ENCODE peak calls at places on chromosomes 1 and 21, in four cellular contexts. B is NCI-H1694; A is memory B cell; H is activated T-cell treated with anti-CD3 and anti-CD28 coated beads, Interleukin-2, amount 50 U/mL, for 48 hours. S is an unnamed sample.
A peak's percentile ranks its signal among the peaks of the same experiment; 100 is the strongest.

GRCh38 chr1:183417691-183418491 is at the start of gene NMNAT2:
- DNase-seq in A (no peak), H (peak; percentile 18), B (peak; percentile 43), S (peak; percentile 36)

GRCh38 chr1:24203404-24203803 is 16.3 kb upstream of the IFNLR1 start:
- DNase-seq in B (no peak), A (peak; percentile 51), H (peak; percentile 59), S (no peak)

GRCh38 chr1:212967767-212968166 is 17.4 kb downstream of the VASH2 start:
- DNase-seq in H (no peak), A (no peak), B (peak; percentile 37), S (no peak)

GRCh38 chr1:191142748-191143147 is 665.1 kb upstream of the BRINP3 start:
- DNase-seq in H (no peak), A (no peak), B (no peak), S (no peak)

GRCh38 chr1:72119491-72119890 is 162.8 kb downstream of the NEGR1 start:
- DNase-seq in H (no peak), B (no peak), A (no peak), S (no peak)

GRCh38 chr1:212161231-212161781 is 123.9 kb upstream of the PPP2R5A start:
- DNase-seq in B (no peak), H (peak; percentile 35), A (no peak), S (no peak)

GRCh38 chr21:27722095-27722494 is 755.2 kb upstream of the ADAMTS5 start:
- DNase-seq in A (no peak), B (no peak), H (no peak), S (no peak)

GRCh38 chr1:35097224-35097623 is 18.0 kb downstream of the ZMYM1 start:
- DNase-seq in H (no peak), A (no peak), B (no peak), S (no peak)

GRCh38 chr1:170663011-170663410 is 920 bp upstream of the PRRX1 start:
- DNase-seq in A (no peak), B (no peak), H (no peak), S (no peak)

GRCh38 chr1:203274603-203275381 is 30.5 kb upstream of the BTG2 start:
- DNase-seq in H (no peak), A (no peak), B (no peak), S (no peak)

GRCh38 chr1:116268211-116268610 is 104.8 kb upstream of the ATP1A1 start:
- DNase-seq in H (no peak), A (no peak), B (peak; percentile 16), S (peak; percentile 69)

GRCh38 chr1:27365372-27366112 is 1.2 kb downstream of the MAP3K6 start:
- DNase-seq in H (peak; percentile 90), A (peak; percentile 63), B (peak; percentile 75), S (peak; percentile 86)

GRCh38 chr1:24081190-24081589 is 30.7 kb downstream of the MYOM3 start:
- DNase-seq in B (no peak), H (no peak), A (no peak), S (no peak)

GRCh38 chr21:26077523-26077922 is 93.0 kb downstream of the APP start:
- DNase-seq in A (no peak), H (no peak), B (peak; percentile 79), S (no peak)

GRCh38 chr1:108732398-108732797 is 14.1 kb upstream of the STXBP3 start:
- DNase-seq in A (no peak), H (no peak), B (no peak), S (no peak)

GRCh38 chr1:165666152-165666551 is 32.2 kb downstream of the ALDH9A1 start:
- DNase-seq in B (no peak), H (no peak), A (no peak), S (no peak)

GRCh38 chr1:7579831-7580804 is 191.0 kb upstream of the VAMP3 start:
- DNase-seq in H (no peak), B (no peak), A (no peak), S (no peak)

GRCh38 chr1:62273953-62274352 is 45.3 kb downstream of the KANK4 start:
- DNase-seq in A (no peak), B (no peak), H (no peak), S (no peak)

GRCh38 chr1:181181792-181182585 is 93.5 kb downstream of the IER5 start:
- DNase-seq in H (no peak), B (no peak), A (no peak), S (no peak)

GRCh38 chr1:231663211-231663792 is 36.7 kb downstream of the DISC1 start:
- DNase-seq in B (no peak), H (no peak), A (no peak), S (no peak)

GRCh38 chr21:34593423-34593822 is 21.5 kb downstream of the RCAN1 start:
- DNase-seq in B (no peak), H (no peak), A (no peak), S (peak; percentile 93)

GRCh38 chr1:53378061-53378460 is 50.2 kb upstream of the LRP8 start:
- DNase-seq in A (no peak), H (no peak), B (no peak), S (no peak)

GRCh38 chr21:32300117-32300681 is 1.5 kb downstream of the MRAP start:
- DNase-seq in B (no peak), A (no peak), H (no peak), S (no peak)

GRCh38 chr1:119091618-119092017 is 48.8 kb downstream of the WARS2 start:
- DNase-seq in B (no peak), A (no peak), H (no peak), S (no peak)

S was measured in DMS153.